ENCODE peak calls at places on chromosomes 11 and 22, in four cellular contexts. B is iPS DF 6.9, D is T-cell, K is amniotic stem cell. H is an unnamed sample.

GRCh38 chr11:47433991-47434786 is 8.0 kb upstream of the PSMC3 start:
- DNase-seq in K (no peak), D (no peak), B (no peak), H (no peak)

GRCh38 chr11:95596011-95596489 is 193.5 kb downstream of the FAM76B start:
- DNase-seq in K (no peak), D (no peak), B (no peak), H (no peak)

GRCh38 chr22:22359465-22359864 is 114.9 kb downstream of the VPREB1 start:
- DNase-seq in B (no peak), D (no peak), K (no peak), H (no peak)

GRCh38 chr22:33274214-33274828 is 216.1 kb upstream of the SYN3 start:
- DNase-seq in K (no peak), D (no peak), B (peak), H (no peak)

GRCh38 chr11:59800390-59801037 is 10.1 kb downstream of the MRPL16 start:
- DNase-seq in K (no peak), B (no peak), D (no peak), H (no peak)

GRCh38 chr11:64804346-64805210 is 1.6 kb upstream of the MAP4K2 start:
- DNase-seq in K (no peak), D (no peak), B (no peak), H (no peak)

GRCh38 chr11:112844530-112844929 is 116.7 kb upstream of the NCAM1 start:
- DNase-seq in B (no peak), D (no peak), K (no peak), H (no peak)

GRCh38 chr22:29251981-29252978 is 15.5 kb downstream of the RHBDD3 start:
- DNase-seq in D (no peak), K (no peak), B (no peak), H (no peak)

GRCh38 chr11:79570104-79570503 is 129.3 kb upstream of the TENM4 start:
- DNase-seq in K (no peak), D (no peak), B (no peak), H (no peak)